ENCODE peak calls at places on chromosomes 12 and 14, in four cellular contexts. X is keratinocyte, W is transverse colon, N is caudate nucleus. Q is an unnamed sample.

GRCh38 chr12:14647028-14647750 is 49.2 kb downstream of the GUCY2C start:
- DNase-seq in X (no peak), W (no peak), N (no peak), Q (no peak)

GRCh38 chr12:80151131-80151530 is 51.8 kb downstream of the OTOGL start:
- DNase-seq in N (no peak), X (no peak), W (no peak), Q (no peak)

GRCh38 chr12:124295431-124296058 is 652 bp downstream of the RFLNA start:
- DNase-seq in N (no peak), W (no peak), X (no peak), Q (no peak)

GRCh38 chr12:75482636-75483035 is 2.1 kb downstream of the GLIPR1 start:
- DNase-seq in N (no peak), X (no peak), W (no peak), Q (peak)

GRCh38 chr12:109753054-109753401 is 39.4 kb downstream of the FAM222A start:
- DNase-seq in N (no peak), W (no peak), X (no peak), Q (no peak)

GRCh38 chr14:99522457-99522891 is 41.3 kb downstream of the CCNK start:
- DNase-seq in X (no peak), W (no peak), N (no peak), Q (no peak)

GRCh38 chr12:23113781-23114180 is 488.8 kb downstream of the ETNK1 start:
- DNase-seq in X (peak), W (no peak), N (no peak), Q (no peak)

GRCh38 chr12:114935658-114936057 is 251.7 kb upstream of the TBX3 start:
- DNase-seq in W (no peak), X (no peak), N (no peak), Q (no peak)

GRCh38 chr12:58242803-58243628 is 301.6 kb downstream of the ATP23 start:
- DNase-seq in N (no peak), X (no peak), W (no peak), Q (no peak)

GRCh38 chr12:68538722-68539614 is 71.7 kb upstream of the RAP1B start:
- DNase-seq in W (peak), X (no peak), N (no peak), Q (peak)

GRCh38 chr12:68303850-68304249 is 28.3 kb downstream of the MDM1 start:
- DNase-seq in X (no peak), W (no peak), N (no peak), Q (no peak)

GRCh38 chr12:6263931-6264330 is 46.6 kb upstream of the PLEKHG6 start:
- DNase-seq in W (no peak), N (no peak), X (no peak), Q (no peak)

GRCh38 chr14:100621806-100622205 is 34.6 kb upstream of the BEGAIN start:
- DNase-seq in X (no peak), W (peak), N (no peak), Q (peak)

GRCh38 chr14:34944744-34945143 is 38.0 kb upstream of the SRP54 start:
- DNase-seq in N (no peak), W (no peak), X (no peak), Q (no peak)

GRCh38 chr14:52014601-52015267 is 25.4 kb downstream of the RTRAF start:
- DNase-seq in W (no peak), N (peak), X (no peak), Q (no peak)

GRCh38 chr12:44875417-44875953 is 630 bp downstream of the NELL2 start:
- DNase-seq in X (no peak), W (no peak), N (peak), Q (no peak)

GRCh38 chr14:52610187-52610586 is 57.6 kb downstream of the GPR137C start:
- DNase-seq in W (no peak), N (no peak), X (no peak), Q (no peak)

GRCh38 chr12:3193131-3193530 is 116.0 kb downstream of the TSPAN9 start:
- DNase-seq in N (no peak), X (no peak), W (no peak), Q (no peak)

GRCh38 chr12:30754383-30754749 is 385 bp downstream of the CAPRIN2 start:
- DNase-seq in X (no peak), N (no peak), W (no peak), Q (no peak)

GRCh38 chr12:88743946-88744685 is 163.8 kb upstream of the KITLG start:
- DNase-seq in X (no peak), W (no peak), N (no peak), Q (no peak)

GRCh38 chr12:8045952-8046944 is 13.7 kb downstream of the FOXJ2 start:
- DNase-seq in N (peak), W (peak), X (no peak), Q (peak)

GRCh38 chr12:53722450-53723041 is 4.7 kb downstream of the CALCOCO1 start:
- DNase-seq in X (no peak), W (no peak), N (no peak), Q (no peak)

GRCh38 chr12:43917896-43918295 is 82.0 kb downstream of the TMEM117 start:
- DNase-seq in W (no peak), X (no peak), N (no peak), Q (no peak)

GRCh38 chr14:100785338-100785615 is 40.6 kb upstream of the MEG3 start:
- DNase-seq in N (no peak), X (no peak), W (no peak), Q (no peak)

GRCh38 chr14:103713304-103714062 is 1.8 kb downstream of the XRCC3 start:
- DNase-seq in N (no peak), X (no peak), W (no peak), Q (no peak)

GRCh38 chr14:91038439-91038838 is 22.0 kb downstream of the RPS6KA5 start:
- DNase-seq in X (no peak), W (no peak), N (no peak), Q (peak)

GRCh38 chr12:240566-240965 is 22.1 kb downstream of the SLC6A13 start:
- DNase-seq in N (no peak), W (no peak), X (no peak), Q (no peak)

GRCh38 chr12:109760031-109760929 is 46.7 kb downstream of the FAM222A start:
- DNase-seq in N (no peak), W (peak), X (no peak), Q (no peak)

GRCh38 chr14:36238666-36239363 is 62.3 kb upstream of the PTCSC3 start:
- DNase-seq in N (no peak), W (no peak), X (peak), Q (no peak)

GRCh38 chr12:45518516-45519235 is 210.8 kb upstream of the ARID2 start:
- DNase-seq in W (no peak), X (no peak), N (no peak), Q (peak)

Q was measured in KBM-7.